ENCODE peak calls at places on chromosomes 5 and 9, in ten cellular contexts. U is fibroblast of lung, L is MM.1S, I is PC-3, A is mesendoderm, T is astrocyte, P is SK-N-SH, R is endodermal cell, V is colonic mucosa, J is GM12878. F is an unnamed sample.

GRCh38 chr5:170562166-170562565 is 58.3 kb downstream of the KCNIP1 start:
- DNase-seq in L (no peak), V (no peak), I (no peak), P (no peak), J (no peak), U (no peak), R (peak; percentile 34), A (no peak), T (no peak), F (no peak)

GRCh38 chr9:124399999-124400940 is 15.0 kb downstream of the PSMB7 start:
- DNase-seq in P (no peak), I (no peak), T (no peak), U (no peak), R (no peak), A (no peak), L (no peak), V (no peak), J (no peak), F (peak; percentile 24)

GRCh38 chr9:125522328-125522725 is 184.7 kb downstream of the MAPKAP1 start:
- DNase-seq in L (no peak), J (no peak), R (no peak), U (peak; percentile 91), V (no peak), T (peak; percentile 90), P (no peak), I (peak; percentile 32), A (no peak), F (peak; percentile 77)

GRCh38 chr5:1998348-1998669 is 115.6 kb upstream of the IRX4 start:
- DNase-seq in P (no peak), A (no peak), U (no peak), I (no peak), L (no peak), J (no peak), V (no peak), R (no peak), T (no peak), F (no peak)

GRCh38 chr5:122022966-122023365 is 55.1 kb downstream of the LOX start:
- DNase-seq in I (no peak), V (no peak), J (no peak), L (no peak), R (no peak), P (no peak), U (no peak), T (no peak), A (no peak), F (no peak)

GRCh38 chr5:72380491-72381274 is 60.5 kb downstream of the PTCD2 start:
- DNase-seq in U (no peak), P (no peak), I (no peak), R (no peak), J (no peak), V (no peak), L (no peak), T (no peak), A (no peak), F (peak; percentile 29)

GRCh38 chr5:94618029-94618492 is 343 bp downstream of the KIAA0825 start:
- DNase-seq in U (peak; percentile 79), R (peak; percentile 82), J (no peak), I (peak; percentile 57), A (peak; percentile 89), T (peak; percentile 69), L (peak; percentile 16), V (peak; percentile 78), P (peak; percentile 50), F (peak; percentile 83)

GRCh38 chr5:128674837-128675446 is 136.9 kb upstream of the FBN2 start:
- DNase-seq in A (peak; percentile 85), L (peak; percentile 44), J (no peak), V (peak; percentile 53), T (peak; percentile 7), P (peak; percentile 41), I (peak; percentile 84), R (peak; percentile 89), U (peak; percentile 11), F (peak; percentile 57)

GRCh38 chr9:115305543-115305942 is 187.6 kb upstream of the TNC start:
- DNase-seq in R (no peak), L (no peak), A (no peak), V (no peak), J (no peak), T (no peak), U (no peak), I (no peak), P (no peak), F (no peak)

GRCh38 chr5:25562656-25563055 is 917.9 kb upstream of the CDH10 start:
- DNase-seq in T (no peak), R (no peak), V (no peak), P (no peak), L (no peak), U (no peak), J (no peak), A (no peak), I (no peak), F (no peak)

GRCh38 chr9:27445057-27445990 is 78.8 kb upstream of the IFNK start:
- DNase-seq in I (no peak), U (no peak), R (no peak), J (no peak), L (no peak), V (no peak), P (no peak), A (no peak), T (no peak), F (no peak)

GRCh38 chr9:33032292-33032691 is 7.2 kb downstream of the DNAJA1 start:
- DNase-seq in I (no peak), V (no peak), R (no peak), L (no peak), A (no peak), U (no peak), J (no peak), P (no peak), T (no peak), F (no peak)

GRCh38 chr5:124480964-124481363 is 265.5 kb downstream of the ZNF608 start:
- DNase-seq in A (no peak), T (no peak), U (no peak), J (no peak), V (no peak), P (no peak), R (no peak), L (no peak), I (no peak), F (no peak)

GRCh38 chr5:142324377-142324870 is 397 bp downstream of the SPRY4 start:
- DNase-seq in I (no peak), R (no peak), L (no peak), A (no peak), P (peak; percentile 60), V (no peak), T (no peak), J (no peak), U (no peak), F (peak; percentile 86)

GRCh38 chr5:32639943-32640342 is 54.6 kb downstream of the SUB1 start:
- DNase-seq in P (no peak), I (peak; percentile 66), A (no peak), V (no peak), T (peak; percentile 26), L (no peak), R (no peak), U (peak; percentile 46), J (no peak), F (no peak)

GRCh38 chr9:134213508-134214394 is 49.4 kb upstream of the RNU6ATAC start:
- DNase-seq in P (peak; percentile 41), T (no peak), J (no peak), V (no peak), L (no peak), I (no peak), U (no peak), R (no peak), A (no peak), F (no peak)
- H3K9ac ChIP-seq in P (no peak overlapping the region), T (no peak overlapping the region), J (no peak overlapping the region), V (no peak overlapping the region), L (no peak overlapping the region), I (no peak overlapping the region), U (no peak overlapping the region), R (no peak overlapping the region), A (no peak overlapping the region), F (no peak overlapping the region)

GRCh38 chr5:179367491-179367890 is 22.2 kb upstream of the ADAMTS2 start:
- DNase-seq in U (no peak), V (no peak), I (no peak), L (no peak), J (no peak), R (no peak), P (no peak), A (no peak), T (no peak), F (no peak)
- H3K9ac ChIP-seq in U (no peak overlapping the region), V (no peak overlapping the region), I (no peak overlapping the region), L (no peak overlapping the region), J (no peak overlapping the region), R (no peak overlapping the region), P (no peak overlapping the region), A (no peak overlapping the region), T (no peak overlapping the region), F (no peak overlapping the region)

GRCh38 chr9:113876806-113877236 is 712 bp downstream of the ZNF618 start:
- DNase-seq in A (no peak), V (no peak), L (peak; percentile 35), T (no peak), P (no peak), U (no peak), R (no peak), J (no peak), I (peak; percentile 41), F (peak; percentile 72)

GRCh38 chr9:113873926-113874325 is 2.2 kb upstream of the ZNF618 start:
- DNase-seq in T (no peak), V (no peak), A (no peak), J (no peak), L (no peak), I (no peak), U (no peak), R (no peak), P (no peak), F (no peak)

GRCh38 chr9:113873446-113873845 is 2.7 kb upstream of the ZNF618 start:
- DNase-seq in J (no peak), A (no peak), R (no peak), U (no peak), T (no peak), I (no peak), L (no peak), V (no peak), P (no peak), F (no peak)

GRCh38 chr9:113875420-113875916 is 641 bp upstream of the ZNF618 start:
- DNase-seq in J (no peak), U (no peak), A (no peak), R (no peak), P (no peak), I (peak; percentile 2), L (no peak), V (no peak), T (no peak), F (peak; percentile 47)

GRCh38 chr9:113875917-113876805 is at the start of gene ZNF618:
- DNase-seq in I (peak; percentile 9), V (no peak), T (no peak), R (peak; percentile 75), L (peak; percentile 42), J (no peak), U (no peak), A (peak; percentile 35), P (peak; percentile 91), F (peak; percentile 76)
- H3K9ac ChIP-seq in I (peak within 1 kb of the TSS; percentile 84), V (peak within 1 kb of the TSS; percentile 63), T (peak within 1 kb of the TSS; percentile 83), R (peak within 1 kb of the TSS; percentile 95), L (peak within 1 kb of the TSS; percentile 59), J (no peak within 1 kb of the TSS), U (peak within 1 kb of the TSS; percentile 62), A (peak within 1 kb of the TSS; percentile 74), P (peak within 1 kb of the TSS; percentile 98), F (peak within 1 kb of the TSS; percentile 97)

DNA sequence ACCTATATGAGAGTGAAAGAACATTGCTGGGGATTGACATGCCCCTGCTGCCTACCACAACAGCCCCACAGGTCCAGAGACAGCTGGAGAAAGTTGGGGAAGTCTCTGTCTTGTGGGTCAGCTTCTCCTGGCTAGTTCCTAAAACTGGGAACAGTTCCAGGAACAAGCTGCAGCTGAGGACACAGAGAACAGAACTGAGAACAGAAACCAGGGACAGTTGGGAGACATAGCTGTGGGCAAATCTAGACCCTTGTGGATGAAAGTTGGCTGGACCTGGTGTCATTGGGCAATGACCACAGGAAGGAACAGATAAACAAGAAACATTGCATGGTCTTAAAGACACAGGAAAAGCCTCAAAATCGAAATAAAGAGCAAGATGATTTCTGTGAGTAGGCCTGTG is 58.3 kb upstream of the MOCS2 start:
- DNase-seq in U (peak; percentile 24), L (no peak), I (no peak), T (peak; percentile 8), J (no peak), V (peak; percentile 25), R (no peak), A (no peak), P (no peak), F (peak; percentile 30)
- H3K9ac ChIP-seq in U (no peak overlapping the region), L (no peak overlapping the region), I (no peak overlapping the region), T (no peak overlapping the region), J (no peak overlapping the region), V (no peak overlapping the region), R (no peak overlapping the region), A (no peak overlapping the region), P (no peak overlapping the region), F (no peak overlapping the region)

F was measured in GM23248.